ENCODE peak calls at places on chromosomes 12 and 14, in four cellular contexts. One of them, this sample, is unnamed.

GRCh38 chr12:94250130-94250529 is 101.8 kb downstream of the PLXNC1 start:
- DNase-seq in HepG2: no peak
- DNase-seq in SK-N-SH: no peak
- DNase-seq in GM12878: no peak
- DNase-seq in this sample: no peak

GRCh38 chr12:8638951-8639350 is 23.7 kb downstream of the MFAP5 start:
- DNase-seq in HepG2: no peak
- DNase-seq in SK-N-SH: no peak
- DNase-seq in GM12878: no peak
- DNase-seq in this sample: no peak

GRCh38 chr14:88384653-88385205 is 728 bp upstream of the SPATA7 start:
- DNase-seq in HepG2: no peak
- DNase-seq in SK-N-SH: peak; percentile 4
- DNase-seq in GM12878: no peak
- DNase-seq in this sample: no peak

GRCh38 chr12:74349925-74350324 is 187.7 kb upstream of the ATXN7L3B start:
- DNase-seq in HepG2: no peak
- DNase-seq in SK-N-SH: no peak
- DNase-seq in GM12878: no peak
- DNase-seq in this sample: no peak

GRCh38 chr14:104115131-104115600 is 23.2 kb upstream of the KIF26A start:
- DNase-seq in HepG2: no peak
- DNase-seq in SK-N-SH: no peak
- DNase-seq in GM12878: no peak
- DNase-seq in this sample: no peak

GRCh38 chr12:103442822-103443221 is 52.9 kb downstream of the C12orf42 start:
- DNase-seq in HepG2: no peak
- DNase-seq in SK-N-SH: no peak
- DNase-seq in GM12878: peak; percentile 45
- DNase-seq in this sample: no peak

GRCh38 chr12:90170740-90171139 is 462.1 kb upstream of the ATP2B1 start:
- DNase-seq in HepG2: no peak
- DNase-seq in SK-N-SH: no peak
- DNase-seq in GM12878: no peak
- DNase-seq in this sample: no peak

GRCh38 chr12:124553862-124554428 is 13.5 kb downstream of the NCOR2 start:
- DNase-seq in HepG2: no peak
- DNase-seq in SK-N-SH: no peak
- DNase-seq in GM12878: no peak
- DNase-seq in this sample: no peak

GRCh38 chr12:123492290-123492689 is 34.4 kb downstream of the SNRNP35 start:
- DNase-seq in HepG2: no peak
- DNase-seq in SK-N-SH: no peak
- DNase-seq in GM12878: no peak
- DNase-seq in this sample: no peak

GRCh38 chr12:129195081-129195480 is 341.8 kb downstream of the GLT1D1 start:
- DNase-seq in HepG2: no peak
- DNase-seq in SK-N-SH: no peak
- DNase-seq in GM12878: no peak
- DNase-seq in this sample: no peak

GRCh38 chr12:118058881-118059644 is 1.9 kb downstream of the WSB2 start:
- DNase-seq in HepG2: peak; percentile 44
- DNase-seq in SK-N-SH: no peak
- DNase-seq in GM12878: no peak
- DNase-seq in this sample: no peak

GRCh38 chr14:88424573-88424972 is 39.1 kb downstream of the SPATA7 start:
- DNase-seq in HepG2: no peak
- DNase-seq in SK-N-SH: no peak
- DNase-seq in GM12878: no peak
- DNase-seq in this sample: no peak

GRCh38 chr12:51351913-51352532 is 5.5 kb upstream of the CELA1 start:
- DNase-seq in HepG2: peak; percentile 30
- DNase-seq in SK-N-SH: peak; percentile 38
- DNase-seq in GM12878: no peak
- DNase-seq in this sample: peak; percentile 90

GRCh38 chr12:7638064-7638763 is 27.5 kb downstream of the APOBEC1 start:
- DNase-seq in HepG2: no peak
- DNase-seq in SK-N-SH: peak; percentile 14
- DNase-seq in GM12878: no peak
- DNase-seq in this sample: peak; percentile 71

GRCh38 chr14:94411638-94412037 is 23.2 kb upstream of the SERPINA1 start:
- DNase-seq in HepG2: peak; percentile 40
- DNase-seq in SK-N-SH: no peak
- DNase-seq in GM12878: no peak
- DNase-seq in this sample: no peak

GRCh38 chr14:59207506-59207933 is 19.1 kb downstream of the DAAM1 start:
- DNase-seq in HepG2: no peak
- DNase-seq in SK-N-SH: no peak
- DNase-seq in GM12878: peak; percentile 56
- DNase-seq in this sample: no peak

GRCh38 chr14:105211086-105211757 is 30.1 kb upstream of the NUDT14 start:
- DNase-seq in HepG2: no peak
- DNase-seq in SK-N-SH: no peak
- DNase-seq in GM12878: no peak
- DNase-seq in this sample: no peak

GRCh38 chr14:74653386-74654138 is 41.5 kb upstream of the LTBP2 start:
- DNase-seq in HepG2: no peak
- DNase-seq in SK-N-SH: no peak
- DNase-seq in GM12878: no peak
- DNase-seq in this sample: no peak

GRCh38 chr14:74658535-74659130 is 46.6 kb upstream of the LTBP2 start:
- DNase-seq in HepG2: no peak
- DNase-seq in SK-N-SH: no peak
- DNase-seq in GM12878: no peak
- DNase-seq in this sample: no peak

GRCh38 chr14:74654931-74655330 is 42.9 kb upstream of the LTBP2 start:
- DNase-seq in HepG2: no peak
- DNase-seq in SK-N-SH: no peak
- DNase-seq in GM12878: no peak
- DNase-seq in this sample: no peak

GRCh38 chr14:74656964-74657363 is 44.9 kb upstream of the LTBP2 start:
- DNase-seq in HepG2: no peak
- DNase-seq in SK-N-SH: no peak
- DNase-seq in GM12878: peak; percentile 1
- DNase-seq in this sample: no peak

GRCh38 chr14:74655597-74656389 is 43.8 kb upstream of the LTBP2 start:
- DNase-seq in HepG2: no peak
- DNase-seq in SK-N-SH: no peak
- DNase-seq in GM12878: no peak
- DNase-seq in this sample: no peak
- TF ChIP-seq TCF12 in HepG2: no peak
- TF ChIP-seq TCF12 in SK-N-SH: peak; percentile 4
- TF ChIP-seq TCF12 in GM12878: no peak
- TF ChIP-seq TCF12 in this sample: no peak

DNA sequence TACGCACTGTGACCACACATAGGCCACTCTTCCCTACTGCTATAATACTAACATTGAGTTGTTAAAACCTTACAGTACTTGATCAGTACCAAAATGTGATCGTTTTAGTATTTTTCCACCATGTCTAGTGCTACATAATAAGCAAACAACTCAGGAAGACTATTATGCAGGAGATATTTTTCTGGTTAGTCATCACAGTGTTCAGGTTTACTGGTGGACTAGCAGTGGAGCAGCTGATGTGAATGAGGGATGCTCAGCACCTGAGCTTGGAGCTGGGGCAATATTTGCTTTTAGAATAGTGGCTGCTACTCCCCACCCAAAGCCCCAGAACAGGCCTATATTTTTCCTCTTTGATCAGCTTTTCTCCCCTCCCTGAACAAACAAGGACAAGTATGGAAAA is 513.1 kb downstream of the KCNH5 start:
- DNase-seq in HepG2: no peak
- DNase-seq in SK-N-SH: no peak
- DNase-seq in GM12878: no peak
- DNase-seq in this sample: no peak
- TF ChIP-seq TCF12 in HepG2: no peak
- TF ChIP-seq TCF12 in SK-N-SH: no peak
- TF ChIP-seq TCF12 in GM12878: no peak
- TF ChIP-seq TCF12 in this sample: no peak

GRCh38 chr12:570949-571794 is 92.1 kb downstream of the NINJ2 start:
- DNase-seq in HepG2: peak; percentile 58
- DNase-seq in SK-N-SH: no peak
- DNase-seq in GM12878: no peak
- DNase-seq in this sample: no peak

GRCh38 chr12:570237-570925 is 92.9 kb downstream of the NINJ2 start:
- DNase-seq in HepG2: peak; percentile 77
- DNase-seq in SK-N-SH: peak; percentile 81
- DNase-seq in GM12878: no peak
- DNase-seq in this sample: peak; percentile 80

GRCh38 chr12:571795-572531 is 91.3 kb downstream of the NINJ2 start:
- DNase-seq in HepG2: peak; percentile 29
- DNase-seq in SK-N-SH: no peak
- DNase-seq in GM12878: no peak
- DNase-seq in this sample: no peak

GRCh38 chr12:569091-569676 is 94.1 kb downstream of the NINJ2 start:
- DNase-seq in HepG2: no peak
- DNase-seq in SK-N-SH: no peak
- DNase-seq in GM12878: no peak
- DNase-seq in this sample: no peak

GRCh38 chr12:569803-570236 is 93.4 kb downstream of the NINJ2 start:
- DNase-seq in HepG2: peak; percentile 66
- DNase-seq in SK-N-SH: peak; percentile 98
- DNase-seq in GM12878: no peak
- DNase-seq in this sample: no peak
- TF ChIP-seq TCF12 in HepG2: no peak
- TF ChIP-seq TCF12 in SK-N-SH: no peak
- TF ChIP-seq TCF12 in GM12878: no peak
- TF ChIP-seq TCF12 in this sample: no peak

GRCh38 chr12:58584885-58585284 is 335.4 kb downstream of the LRIG3 start:
- DNase-seq in HepG2: no peak
- DNase-seq in SK-N-SH: no peak
- DNase-seq in GM12878: no peak
- DNase-seq in this sample: no peak
- TF ChIP-seq TCF12 in HepG2: no peak
- TF ChIP-seq TCF12 in SK-N-SH: no peak
- TF ChIP-seq TCF12 in GM12878: no peak
- TF ChIP-seq TCF12 in this sample: no peak

DNA sequence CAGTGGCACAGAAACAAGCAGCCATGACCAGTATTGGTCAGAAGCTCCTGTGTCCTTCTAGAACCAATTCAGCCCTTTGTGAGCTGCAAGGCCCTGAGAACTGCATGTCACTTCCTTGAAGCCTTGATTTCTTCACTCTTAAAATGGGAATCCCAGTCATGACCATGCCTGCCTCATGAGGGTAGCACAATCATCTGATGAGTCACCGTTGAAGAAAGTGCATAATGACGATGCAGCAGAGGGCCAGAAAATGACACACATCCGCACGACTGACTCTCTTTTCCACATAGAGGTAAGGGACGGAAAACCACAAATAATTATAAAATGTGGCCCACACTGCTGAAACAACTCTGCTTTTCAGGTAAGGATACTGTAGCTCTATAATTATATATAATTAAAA is 777.4 kb downstream of the BCL11B start:
- DNase-seq in HepG2: no peak
- DNase-seq in SK-N-SH: no peak
- DNase-seq in GM12878: no peak
- DNase-seq in this sample: no peak
- TF ChIP-seq TCF12 in HepG2: no peak
- TF ChIP-seq TCF12 in SK-N-SH: no peak
- TF ChIP-seq TCF12 in GM12878: no peak
- TF ChIP-seq TCF12 in this sample: no peak

GRCh38 chr14:74478996-74479635 is 14.0 kb downstream of the NPC2 start:
- DNase-seq in HepG2: peak; percentile 13
- DNase-seq in SK-N-SH: peak; percentile 67
- DNase-seq in GM12878: no peak
- DNase-seq in this sample: no peak
- TF ChIP-seq TCF12 in HepG2: no peak
- TF ChIP-seq TCF12 in SK-N-SH: no peak
- TF ChIP-seq TCF12 in GM12878: no peak
- TF ChIP-seq TCF12 in this sample: no peak